ENCODE peak calls at places on chromosomes 4 and X, in four cellular contexts. O is uterus, I is thoracic aorta, T is colonic mucosa. P is an unnamed sample.
A peak's percentile ranks its signal among the peaks of the same experiment; 100 is the strongest.

GRCh38 chrX:15686818-15687685 is 22.4 kb upstream of the CLTRN start:
- DNase-seq in T (peak; percentile 71), O (peak; percentile 60), I (peak; percentile 2), P (peak; percentile 61)

GRCh38 chrX:40845331-40845911 is 110.1 kb upstream of the MED14 start:
- DNase-seq in I (no peak), O (peak; percentile 41), T (no peak), P (no peak)

GRCh38 chrX:41514179-41514578 is 67.0 kb downstream of the NYX start:
- DNase-seq in I (no peak), T (no peak), O (no peak), P (no peak)

GRCh38 chr4:107994894-107995293 is 5.2 kb downstream of the HADH start:
- DNase-seq in I (no peak), O (no peak), T (no peak), P (no peak)

GRCh38 chr4:65880594-65880993 is 210.3 kb upstream of the EPHA5 start:
- DNase-seq in I (no peak), O (no peak), T (no peak), P (no peak)

GRCh38 chrX:136694491-136695087 is 46.6 kb downstream of the CD40LG start:
- DNase-seq in O (no peak), I (no peak), T (no peak), P (peak; percentile 25)

GRCh38 chr4:105369988-105370387 is 103.9 kb downstream of the PPA2 start:
- DNase-seq in T (no peak), O (no peak), I (no peak), P (no peak)

GRCh38 chr4:174460684-174461083 is 61.6 kb downstream of the HPGD start:
- DNase-seq in O (no peak), I (no peak), T (no peak), P (peak; percentile 81)

GRCh38 chr4:126475730-126476129 is 1157.0 kb upstream of the INTU start:
- DNase-seq in O (no peak), T (no peak), I (no peak), P (no peak)

GRCh38 chrX:102659790-102660757 is 8.8 kb downstream of the GPRASP1 start:
- DNase-seq in O (peak; percentile 81), I (peak; percentile 29), T (peak; percentile 91), P (peak; percentile 76)

GRCh38 chr4:141347738-141348524 is 127.2 kb downstream of the ZNF330 start:
- DNase-seq in T (no peak), O (no peak), I (no peak), P (no peak)

GRCh38 chr4:179097741-179098140 is 1655.5 kb upstream of the AGA start:
- DNase-seq in I (no peak), T (no peak), O (no peak), P (no peak)

GRCh38 chr4:2298548-2298991 is 36.7 kb upstream of the MXD4 start:
- DNase-seq in I (no peak), T (no peak), O (no peak), P (no peak)

GRCh38 chrX:33188286-33188685 is 23.1 kb downstream of the DMD start:
- DNase-seq in O (no peak), T (no peak), I (no peak), P (no peak)

GRCh38 chr4:55706526-55706925 is 70.4 kb upstream of the NMU start:
- DNase-seq in O (no peak), T (no peak), I (no peak), P (no peak)

GRCh38 chr4:15506464-15506863 is 36.8 kb downstream of the CC2D2A start:
- DNase-seq in I (no peak), T (no peak), O (no peak), P (no peak)

GRCh38 chr4:36317731-36318130 is 36.3 kb downstream of the DTHD1 start:
- DNase-seq in T (no peak), I (no peak), O (no peak), P (no peak)

GRCh38 chr4:102438873-102439614 is 62.1 kb upstream of the NFKB1 start:
- DNase-seq in T (peak; percentile 27), I (no peak), O (peak; percentile 71), P (peak; percentile 15)

GRCh38 chrX:38754102-38754790 is 47.0 kb upstream of the MID1IP1 start:
- DNase-seq in I (no peak), O (peak; percentile 30), T (peak; percentile 22), P (peak; percentile 43)

GRCh38 chr4:74314944-74315343 is 6.7 kb downstream of the EPGN start:
- DNase-seq in I (no peak), O (no peak), T (no peak), P (no peak)

GRCh38 chr4:139014391-139015268 is 951 bp upstream of the NOCT start:
- DNase-seq in I (no peak), T (peak; percentile 39), O (peak; percentile 39), P (peak; percentile 87)

GRCh38 chr4:152014280-152014679 is 253.5 kb upstream of the GATB start:
- DNase-seq in T (no peak), O (no peak), I (no peak), P (no peak)

GRCh38 chrX:55758033-55758432 is 40.5 kb downstream of the RRAGB start:
- DNase-seq in I (no peak), T (no peak), O (no peak), P (no peak)

GRCh38 chrX:31268359-31268758 is 196.5 kb upstream of the FTHL17 start:
- DNase-seq in T (no peak), I (no peak), O (no peak), P (no peak)

DNA sequence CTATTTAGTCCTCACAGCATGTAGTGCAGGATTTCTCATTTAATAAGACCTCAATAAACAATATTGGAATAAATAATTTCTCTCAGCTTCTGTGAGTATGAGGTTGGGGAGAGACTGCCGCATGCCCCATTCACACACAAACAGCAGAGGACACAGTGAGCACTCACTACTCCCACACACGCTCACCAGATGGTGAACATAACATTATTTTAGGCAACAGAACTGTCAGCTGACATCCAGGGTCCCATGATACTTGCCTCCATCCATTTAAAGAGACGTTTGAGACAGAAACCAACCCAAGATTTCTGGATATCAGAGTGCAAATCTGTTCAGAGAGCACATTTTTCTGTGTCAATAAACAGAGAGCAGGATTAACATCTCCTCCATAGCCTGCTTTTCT is 16.9 kb downstream of the GPRIN3 start:
- DNase-seq in T (no peak), O (no peak), I (no peak), P (no peak)
- H3K4me1 ChIP-seq in T (peaks cover 8% of the 10 kb centered on the region), O (no peaks in the 10 kb centered on the region), I (no peaks in the 10 kb centered on the region), P (peaks cover 14% of the 10 kb centered on the region)

GRCh38 chr4:25235401-25235800 is 1.6 kb downstream of the PI4K2B start:
- DNase-seq in T (no peak), O (no peak), I (no peak), P (no peak)
- H3K27ac ChIP-seq in T (peak overlapping the region; percentile 98), O (peak overlapping the region; percentile 92), I (peak overlapping the region; percentile 91), P (peak overlapping the region; percentile 87)

DNA sequence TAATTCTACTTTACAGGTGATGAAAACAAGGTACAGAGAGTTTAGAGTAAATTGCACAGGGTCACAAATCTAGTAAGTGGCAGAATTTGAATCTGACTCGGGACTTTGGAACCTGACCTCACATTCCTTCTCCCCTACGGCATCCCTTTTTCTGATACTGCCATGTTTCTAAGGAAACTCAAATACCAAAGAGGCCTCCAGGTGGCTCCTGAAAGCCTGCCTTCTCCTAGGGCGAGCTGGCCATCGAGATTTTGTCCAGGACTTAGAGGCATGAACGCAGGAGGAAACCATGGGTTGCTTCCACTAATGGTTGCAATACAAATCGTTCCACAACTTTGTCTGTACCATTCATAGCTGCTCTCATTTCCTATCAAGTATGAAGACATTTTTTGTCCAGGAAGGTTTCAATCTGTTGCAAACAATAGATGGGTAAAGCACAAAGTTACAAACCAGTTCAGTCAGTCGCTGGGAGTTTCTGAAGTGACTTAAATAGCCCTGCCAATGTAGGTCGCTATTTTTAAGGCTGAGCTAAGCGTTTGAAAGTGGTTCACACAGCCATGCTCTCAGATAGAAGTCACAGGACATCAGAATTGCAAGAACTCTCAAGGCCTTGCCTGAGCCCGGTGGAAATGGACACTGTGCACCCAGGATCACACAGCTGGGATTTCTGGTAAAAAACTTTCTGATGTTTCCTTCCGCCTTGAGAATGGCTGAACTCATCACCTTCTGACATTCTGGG is 296.6 kb upstream of the PRPS2 start:
- DNase-seq in O (no peak), I (no peak), T (no peak), P (no peak)
- H3K4me1 ChIP-seq in O (no peaks in the 10 kb centered on the region), I (no peaks in the 10 kb centered on the region), T (no peaks in the 10 kb centered on the region), P (no peaks in the 10 kb centered on the region)

GRCh38 chr4:145939241-145939640 is 618 bp upstream of the ZNF827 start:
- DNase-seq in T (no peak), O (no peak), I (no peak), P (no peak)
- H3K27ac ChIP-seq in T (no peak overlapping the region), O (peak overlapping the region; percentile 99), I (peak overlapping the region; percentile 97), P (no peak overlapping the region)

GRCh38 chr4:153483432-153484418 is 17.6 kb downstream of the TMEM131L start:
- DNase-seq in I (no peak), T (no peak), O (no peak), P (peak; percentile 46)
- H3K4me1 ChIP-seq in I (peaks cover 56% of the 10 kb centered on the region), T (peaks cover 9% of the 10 kb centered on the region), O (no peaks in the 10 kb centered on the region), P (peaks cover 7% of the 10 kb centered on the region)

GRCh38 chrX:997631-998137 is 214.8 kb downstream of the CRLF2 start:
- DNase-seq in T (no peak), I (no peak), O (no peak), P (no peak)
- H3K27ac ChIP-seq in T (no peak overlapping the region), I (no peak overlapping the region), O (no peak overlapping the region), P (no peak overlapping the region)

DNA sequence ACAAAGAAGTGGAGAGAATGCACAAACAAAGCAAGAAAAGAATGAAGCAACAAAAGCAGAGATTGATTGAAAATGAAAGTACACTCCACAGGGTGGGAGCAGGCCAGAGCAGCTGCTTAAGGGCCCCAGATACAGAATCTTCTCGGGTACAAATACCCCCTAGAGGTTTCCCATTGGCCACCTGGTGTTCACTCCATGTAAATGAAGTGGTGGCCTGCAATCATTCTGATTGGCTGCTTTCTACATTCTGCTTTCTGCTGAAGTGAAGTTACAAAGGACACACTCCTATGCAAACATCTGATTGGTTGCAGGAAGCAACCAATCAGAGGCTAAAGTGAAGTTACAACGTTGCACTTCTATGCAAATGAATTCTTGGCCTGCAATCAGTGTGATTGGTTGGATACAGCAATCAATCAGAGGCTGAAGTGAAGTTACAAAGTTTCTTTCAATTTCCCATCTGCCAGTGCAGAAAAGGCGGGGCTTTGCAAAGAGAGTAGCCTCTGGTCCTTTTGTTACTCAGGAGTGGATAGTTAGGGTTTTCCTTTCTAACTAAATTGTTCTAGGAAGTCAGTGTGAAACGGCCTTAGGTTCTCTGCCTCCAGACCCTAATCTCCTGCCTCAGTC is 19.0 kb upstream of the GPC4 start:
- DNase-seq in I (no peak), O (no peak), T (no peak), P (no peak)
- H3K4me1 ChIP-seq in I (no peaks in the 10 kb centered on the region), O (no peaks in the 10 kb centered on the region), T (no peaks in the 10 kb centered on the region), P (no peaks in the 10 kb centered on the region)

GRCh38 chrX:46220822-46221221 is 324.4 kb downstream of the ZNF674 start:
- DNase-seq in T (no peak), I (no peak), O (no peak), P (no peak)
- H3K27ac ChIP-seq in T (no peak overlapping the region), I (no peak overlapping the region), O (no peak overlapping the region), P (no peak overlapping the region)

GRCh38 chr4:37489697-37490096 is 196.5 kb downstream of the RELL1 start:
- DNase-seq in I (no peak), T (no peak), O (no peak), P (no peak)
- H3K4me1 ChIP-seq in I (no peaks in the 10 kb centered on the region), T (no peaks in the 10 kb centered on the region), O (no peaks in the 10 kb centered on the region), P (no peaks in the 10 kb centered on the region)